ENCODE peak calls at places on chromosomes 4 and X, in eight cellular contexts. One of them, this sample, is unnamed.

GRCh38 chr4:141797966-141798365 is 161.6 kb downstream of the IL15 start:
- DNase-seq in GM23248: peak
- DNase-seq in psoas muscle: no peak
- DNase-seq in activated CD4-positive, alpha-beta T cell treated with anti-CD3 and anti-CD28 coated beads, Interleukin-2, amount 50 U/mL, for 24 hours: no peak
- DNase-seq in HTR-8/SVneo: no peak
- DNase-seq in WERI-Rb-1: no peak
- DNase-seq in caudate nucleus: no peak
- DNase-seq in MV-4-11: no peak
- DNase-seq in this sample: no peak

GRCh38 chrX:40201486-40201885 is 103.7 kb upstream of the BCOR start:
- DNase-seq in GM23248: no peak
- DNase-seq in psoas muscle: no peak
- DNase-seq in activated CD4-positive, alpha-beta T cell treated with anti-CD3 and anti-CD28 coated beads, Interleukin-2, amount 50 U/mL, for 24 hours: no peak
- DNase-seq in HTR-8/SVneo: no peak
- DNase-seq in WERI-Rb-1: no peak
- DNase-seq in caudate nucleus: no peak
- DNase-seq in MV-4-11: peak
- DNase-seq in this sample: no peak

GRCh38 chrX:100924370-100924769 is 4.3 kb downstream of the XKRX start:
- DNase-seq in GM23248: no peak
- DNase-seq in psoas muscle: no peak
- DNase-seq in activated CD4-positive, alpha-beta T cell treated with anti-CD3 and anti-CD28 coated beads, Interleukin-2, amount 50 U/mL, for 24 hours: no peak
- DNase-seq in HTR-8/SVneo: no peak
- DNase-seq in WERI-Rb-1: no peak
- DNase-seq in caudate nucleus: no peak
- DNase-seq in MV-4-11: no peak
- DNase-seq in this sample: no peak

GRCh38 chr4:89469930-89470375 is 162.4 kb upstream of the GPRIN3 start:
- DNase-seq in GM23248: peak
- DNase-seq in psoas muscle: no peak
- DNase-seq in activated CD4-positive, alpha-beta T cell treated with anti-CD3 and anti-CD28 coated beads, Interleukin-2, amount 50 U/mL, for 24 hours: no peak
- DNase-seq in HTR-8/SVneo: peak
- DNase-seq in WERI-Rb-1: no peak
- DNase-seq in caudate nucleus: no peak
- DNase-seq in MV-4-11: peak
- DNase-seq in this sample: no peak

GRCh38 chr4:742742-743311 is 37.2 kb downstream of the PCGF3 start:
- DNase-seq in GM23248: peak
- DNase-seq in psoas muscle: peak
- DNase-seq in activated CD4-positive, alpha-beta T cell treated with anti-CD3 and anti-CD28 coated beads, Interleukin-2, amount 50 U/mL, for 24 hours: peak
- DNase-seq in HTR-8/SVneo: peak
- DNase-seq in WERI-Rb-1: peak
- DNase-seq in caudate nucleus: no peak
- DNase-seq in MV-4-11: peak
- DNase-seq in this sample: peak

GRCh38 chrX:131045786-131046185 is 12.4 kb upstream of the ARHGAP36 start:
- DNase-seq in GM23248: no peak
- DNase-seq in psoas muscle: no peak
- DNase-seq in activated CD4-positive, alpha-beta T cell treated with anti-CD3 and anti-CD28 coated beads, Interleukin-2, amount 50 U/mL, for 24 hours: no peak
- DNase-seq in HTR-8/SVneo: no peak
- DNase-seq in WERI-Rb-1: no peak
- DNase-seq in caudate nucleus: no peak
- DNase-seq in MV-4-11: no peak
- DNase-seq in this sample: no peak

GRCh38 chrX:1170243-1170642 is 42.2 kb downstream of the CRLF2 start:
- DNase-seq in GM23248: no peak
- DNase-seq in psoas muscle: no peak
- DNase-seq in activated CD4-positive, alpha-beta T cell treated with anti-CD3 and anti-CD28 coated beads, Interleukin-2, amount 50 U/mL, for 24 hours: no peak
- DNase-seq in HTR-8/SVneo: no peak
- DNase-seq in WERI-Rb-1: no peak
- DNase-seq in caudate nucleus: no peak
- DNase-seq in MV-4-11: no peak
- DNase-seq in this sample: no peak

GRCh38 chr4:89267392-89267791 is 40.2 kb downstream of the GPRIN3 start:
- DNase-seq in GM23248: no peak
- DNase-seq in psoas muscle: no peak
- DNase-seq in activated CD4-positive, alpha-beta T cell treated with anti-CD3 and anti-CD28 coated beads, Interleukin-2, amount 50 U/mL, for 24 hours: no peak
- DNase-seq in HTR-8/SVneo: no peak
- DNase-seq in WERI-Rb-1: no peak
- DNase-seq in caudate nucleus: no peak
- DNase-seq in MV-4-11: no peak
- DNase-seq in this sample: no peak

GRCh38 chrX:155535866-155536265 is 76.9 kb downstream of the TMLHE start:
- DNase-seq in GM23248: peak
- DNase-seq in psoas muscle: no peak
- DNase-seq in activated CD4-positive, alpha-beta T cell treated with anti-CD3 and anti-CD28 coated beads, Interleukin-2, amount 50 U/mL, for 24 hours: no peak
- DNase-seq in HTR-8/SVneo: no peak
- DNase-seq in WERI-Rb-1: no peak
- DNase-seq in caudate nucleus: no peak
- DNase-seq in MV-4-11: no peak
- DNase-seq in this sample: no peak

GRCh38 chrX:107825698-107826285 is at the start of gene MID2:
- DNase-seq in GM23248: peak
- DNase-seq in psoas muscle: peak
- DNase-seq in activated CD4-positive, alpha-beta T cell treated with anti-CD3 and anti-CD28 coated beads, Interleukin-2, amount 50 U/mL, for 24 hours: no peak
- DNase-seq in HTR-8/SVneo: peak
- DNase-seq in WERI-Rb-1: peak
- DNase-seq in caudate nucleus: peak
- DNase-seq in MV-4-11: no peak
- DNase-seq in this sample: peak

GRCh38 chr4:83036991-83037390 is 2.0 kb downstream of the COPS4 start:
- DNase-seq in GM23248: peak
- DNase-seq in psoas muscle: no peak
- DNase-seq in activated CD4-positive, alpha-beta T cell treated with anti-CD3 and anti-CD28 coated beads, Interleukin-2, amount 50 U/mL, for 24 hours: no peak
- DNase-seq in HTR-8/SVneo: no peak
- DNase-seq in WERI-Rb-1: no peak
- DNase-seq in caudate nucleus: no peak
- DNase-seq in MV-4-11: no peak
- DNase-seq in this sample: no peak